ENCODE peak calls at places on chromosomes 4 and X, in seven cellular contexts. G is K562, J is HepG2, Q is SK-N-SH, S is H1, P is HCT116, Z is GM12878. L is an unnamed sample.

GRCh38 chr4:139084425-139085093 is 69.0 kb downstream of the NOCT start:
- DNase-seq in G (no peak), J (peak; percentile 2), Q (peak; percentile 91), S (no peak), P (no peak), Z (peak; percentile 16), L (peak; percentile 37)

GRCh38 chr4:4974727-4975126 is 44.5 kb downstream of the CYTL1 start:
- DNase-seq in G (no peak), J (no peak), Q (no peak), S (no peak), P (no peak), Z (no peak), L (no peak)

GRCh38 chr4:7006411-7006810 is 36.8 kb upstream of the TADA2B start:
- DNase-seq in G (no peak), J (no peak), Q (no peak), S (no peak), P (no peak), Z (no peak), L (no peak)

GRCh38 chr4:130922955-130923354 is 1827.0 kb downstream of the C4orf33 start:
- DNase-seq in G (no peak), J (no peak), Q (no peak), S (no peak), P (no peak), Z (no peak), L (no peak)

GRCh38 chr4:36177946-36178345 is 66.4 kb downstream of the ARAP2 start:
- DNase-seq in G (no peak), J (no peak), Q (no peak), S (no peak), P (no peak), Z (no peak), L (no peak)

GRCh38 chr4:80918004-80918403 is 112.5 kb upstream of the BMP3 start:
- DNase-seq in G (no peak), J (no peak), Q (no peak), S (no peak), P (no peak), Z (no peak), L (no peak)

GRCh38 chr4:57102050-57102564 is 8.1 kb downstream of the IGFBP7 start:
- DNase-seq in G (no peak), J (peak; percentile 52), Q (no peak), S (no peak), P (no peak), Z (no peak), L (peak; percentile 6)

GRCh38 chr4:7929530-7929951 is 10.1 kb downstream of the AFAP1 start:
- DNase-seq in G (no peak), J (no peak), Q (peak; percentile 35), S (peak; percentile 25), P (peak; percentile 34), Z (no peak), L (no peak)

GRCh38 chr4:6633091-6633906 is 7.2 kb upstream of the MRFAP1 start:
- DNase-seq in G (no peak), J (peak; percentile 82), Q (no peak), S (no peak), P (no peak), Z (no peak), L (peak; percentile 48)

GRCh38 chrX:123830309-123830708 is 29.5 kb upstream of the XIAP start:
- DNase-seq in G (no peak), J (peak; percentile 91), Q (no peak), S (no peak), P (no peak), Z (peak; percentile 64), L (no peak)

DNA sequence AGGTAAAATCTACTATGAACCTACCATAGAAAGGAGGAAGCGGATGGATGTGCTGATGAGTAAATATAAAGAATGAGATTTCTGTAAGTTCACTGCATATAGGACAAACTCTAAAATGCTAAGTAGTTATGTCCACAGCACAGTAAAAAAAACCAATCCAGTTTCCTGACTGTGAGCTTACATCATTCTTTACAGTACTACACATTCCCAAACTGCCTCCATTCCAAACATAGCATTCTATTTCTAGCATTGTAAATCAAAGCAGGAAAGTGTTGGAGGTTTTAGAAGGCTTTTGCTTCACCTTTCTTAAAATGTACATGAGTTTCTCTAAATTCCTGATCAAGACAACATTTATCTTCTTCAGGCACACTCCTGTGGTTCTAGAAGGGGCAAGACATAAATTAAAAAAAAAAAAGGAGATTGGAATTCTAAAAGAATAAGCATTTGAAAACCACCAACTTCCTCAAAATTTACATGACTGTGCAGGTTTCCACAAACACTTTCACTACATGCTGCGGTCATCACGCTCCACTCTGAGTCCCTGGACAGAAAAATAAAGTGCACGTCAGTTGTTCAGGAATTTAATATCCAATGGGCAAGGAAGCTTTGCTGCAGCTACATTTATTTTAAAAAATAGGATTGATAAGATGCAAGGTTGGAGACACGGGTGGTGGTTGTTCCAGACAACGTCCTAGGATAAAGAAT is 297.6 kb upstream of the STS start:
- DNase-seq in G (no peak), J (no peak), Q (no peak), S (no peak), P (no peak), Z (no peak), L (no peak)
- TF ChIP-seq JUND in G (no peak), J (no peak), Q (no peak), S (no peak), P (no peak), Z (no peak), L (no peak)

DNA sequence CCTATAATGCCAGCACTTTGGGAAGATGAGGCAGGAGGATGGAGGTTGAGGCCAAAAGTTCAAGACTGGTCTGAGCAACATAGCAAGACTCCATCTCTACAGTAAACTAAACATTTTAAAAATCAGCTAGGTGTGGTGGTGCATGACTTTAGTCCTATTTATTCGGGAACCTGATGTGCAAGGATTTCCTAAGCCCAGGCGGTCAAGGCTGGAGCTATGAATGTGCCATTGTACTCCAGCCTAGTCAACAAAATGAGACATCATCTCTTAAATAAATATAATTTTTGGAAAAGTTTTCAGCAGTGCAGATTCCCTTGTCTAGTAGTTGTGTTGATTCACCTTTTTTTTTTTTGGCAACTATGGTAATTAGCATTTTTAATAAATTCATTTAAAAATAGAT is 928.7 kb upstream of the PRKX start:
- DNase-seq in G (no peak), J (no peak), Q (no peak), S (no peak), P (no peak), Z (no peak), L (no peak)
- TF ChIP-seq JUND in G (no peak), J (no peak), Q (no peak), S (no peak), P (no peak), Z (no peak), L (no peak)

GRCh38 chr4:123856689-123857545 is 460.3 kb downstream of the SPRY1 start:
- DNase-seq in G (no peak), J (peak; percentile 95), Q (peak; percentile 41), S (peak; percentile 19), P (no peak), Z (no peak), L (no peak)
- TF ChIP-seq JUND in G (no peak), J (no peak), Q (no peak), S (no peak), P (no peak), Z (no peak), L (no peak)

DNA sequence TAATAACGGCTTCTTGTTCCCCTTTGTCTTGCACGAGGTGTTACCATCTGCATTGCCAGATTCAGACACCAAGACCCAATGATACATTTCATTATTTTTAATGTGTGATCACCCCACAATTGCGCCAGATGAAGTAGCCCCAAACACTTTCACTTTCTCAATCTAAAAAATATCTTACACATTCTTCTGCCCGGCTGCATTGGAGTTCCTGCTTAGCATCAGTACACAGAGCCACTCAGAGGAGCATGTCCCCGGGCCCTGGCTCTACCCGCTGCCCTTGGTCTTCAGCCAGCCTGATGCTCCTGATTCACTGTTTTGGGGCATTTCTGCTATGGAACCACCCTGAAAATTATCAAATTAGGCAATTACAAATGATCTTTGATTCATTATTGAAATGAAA is 66.0 kb upstream of the TENM3 start:
- DNase-seq in G (no peak), J (no peak), Q (no peak), S (no peak), P (no peak), Z (no peak), L (peak; percentile 26)
- TF ChIP-seq JUND in G (no peak), J (no peak), Q (no peak), S (no peak), P (no peak), Z (no peak), L (no peak)

GRCh38 chr4:78205601-78206000 is 148.5 kb downstream of the FRAS1 start:
- DNase-seq in G (no peak), J (peak; percentile 28), Q (peak; percentile 31), S (no peak), P (no peak), Z (no peak), L (no peak)

GRCh38 chr4:78200949-78201348 is 143.8 kb downstream of the FRAS1 start:
- DNase-seq in G (no peak), J (peak; percentile 84), Q (no peak), S (no peak), P (no peak), Z (no peak), L (no peak)

GRCh38 chr4:78200004-78200403 is 142.9 kb downstream of the FRAS1 start:
- DNase-seq in G (no peak), J (no peak), Q (no peak), S (no peak), P (no peak), Z (no peak), L (no peak)

GRCh38 chr4:78207951-78208350 is 150.8 kb downstream of the FRAS1 start:
- DNase-seq in G (no peak), J (no peak), Q (no peak), S (no peak), P (no peak), Z (no peak), L (no peak)

DNA sequence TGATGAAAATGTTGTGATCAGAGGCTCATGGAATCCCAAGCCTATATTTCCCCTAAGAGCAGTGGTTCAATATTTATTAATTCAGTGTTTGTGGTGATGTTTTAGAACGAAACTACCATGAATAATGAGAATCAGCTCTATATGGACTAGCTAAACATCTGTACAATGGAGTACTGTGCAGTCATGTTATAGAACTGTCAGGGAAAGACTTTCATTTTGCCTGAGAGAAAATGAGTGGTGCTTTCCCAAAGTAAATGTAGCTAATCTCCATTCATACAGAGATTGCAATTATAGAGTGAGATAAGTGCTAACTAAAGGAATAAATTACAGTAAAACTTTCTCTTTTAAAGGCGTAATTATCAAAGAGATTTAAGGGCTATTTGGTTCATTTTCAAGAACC is 147.1 kb downstream of the FRAS1 start:
- DNase-seq in G (no peak), J (no peak), Q (no peak), S (no peak), P (no peak), Z (no peak), L (no peak)
- TF ChIP-seq JUND in G (no peak), J (no peak), Q (no peak), S (no peak), P (no peak), Z (no peak), L (no peak)

DNA sequence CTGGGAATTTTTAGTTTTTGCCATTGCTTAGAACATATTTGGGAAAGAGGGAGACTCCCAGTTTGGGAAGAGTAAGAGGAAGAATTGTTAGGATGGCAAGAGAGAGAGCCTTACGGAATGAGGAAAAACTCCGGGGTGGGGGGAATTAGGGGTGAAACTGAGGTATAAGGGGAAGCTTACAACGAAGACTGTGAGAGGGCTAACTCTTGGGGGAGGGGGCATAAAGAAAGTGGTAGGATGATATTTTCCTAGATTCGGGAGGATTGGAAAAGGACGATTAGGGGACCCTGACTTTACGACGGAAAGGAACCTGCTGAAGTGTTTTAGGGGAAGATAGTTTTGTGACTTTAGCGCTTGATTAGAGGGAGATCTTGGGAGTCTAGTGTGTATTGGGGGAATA is 86.2 kb upstream of the HPRT1 start:
- DNase-seq in G (no peak), J (no peak), Q (no peak), S (no peak), P (no peak), Z (no peak), L (no peak)
- TF ChIP-seq JUND in G (no peak), J (no peak), Q (no peak), S (no peak), P (no peak), Z (no peak), L (no peak)

L was measured in T47D.